ENCODE peak calls at places on chromosomes 12 and 14, in ten cellular contexts. L, Y, N, B, V, R, X, M, W and H are unnamed samples.

GRCh38 chr12:12206776-12207388 is 60.0 kb downstream of the LRP6 start:
- DNase-seq in L (no peak), Y (no peak), N (no peak), B (no peak), V (no peak), R (no peak), X (no peak), M (no peak), W (no peak), H (no peak)

GRCh38 chr12:57126561-57126960 is 1.7 kb upstream of the LRP1 start:
- DNase-seq in L (no peak), Y (no peak), N (no peak), B (no peak), V (no peak), R (no peak), X (no peak), M (no peak), W (no peak), H (no peak)

GRCh38 chr14:104966261-104967143 is 11.7 kb downstream of the AHNAK2 start:
- DNase-seq in L (no peak), Y (peak), N (no peak), B (no peak), V (no peak), R (no peak), X (no peak), M (no peak), W (peak), H (peak)

GRCh38 chr12:31590730-31591307 is at the start of gene DENND5B:
- DNase-seq in L (peak), Y (peak), N (peak), B (peak), V (peak), R (peak), X (no peak), M (no peak), W (peak), H (no peak)

GRCh38 chr14:22984959-22985658 is 2.8 kb upstream of the AJUBA start:
- DNase-seq in L (no peak), Y (no peak), N (no peak), B (no peak), V (no peak), R (no peak), X (no peak), M (no peak), W (no peak), H (no peak)

GRCh38 chr14:34804933-34805332 is 70.2 kb downstream of the BAZ1A start:
- DNase-seq in L (no peak), Y (no peak), N (no peak), B (no peak), V (no peak), R (no peak), X (no peak), M (no peak), W (no peak), H (no peak)

GRCh38 chr14:88551094-88551870 is 3.5 kb downstream of the PTPN21 start:
- DNase-seq in L (peak), Y (peak), N (peak), B (no peak), V (no peak), R (peak), X (no peak), M (no peak), W (peak), H (peak)

GRCh38 chr12:58487280-58488141 is 432.8 kb downstream of the LRIG3 start:
- DNase-seq in L (no peak), Y (no peak), N (no peak), B (no peak), V (no peak), R (no peak), X (no peak), M (no peak), W (no peak), H (no peak)

GRCh38 chr14:103066399-103066798 is 9.1 kb upstream of the CDC42BPB start:
- DNase-seq in L (no peak), Y (no peak), N (no peak), B (no peak), V (no peak), R (no peak), X (no peak), M (no peak), W (no peak), H (no peak)

GRCh38 chr12:133204264-133204603 is 22.9 kb downstream of the ZNF268 start:
- DNase-seq in L (no peak), Y (no peak), N (no peak), B (no peak), V (no peak), R (no peak), X (no peak), M (no peak), W (no peak), H (no peak)

GRCh38 chr12:96422192-96422591 is 22.0 kb upstream of the CDK17 start:
- DNase-seq in L (no peak), Y (no peak), N (no peak), B (no peak), V (no peak), R (no peak), X (no peak), M (no peak), W (no peak), H (no peak)

GRCh38 chr12:116336542-116337065 is 59.1 kb upstream of the MED13L start:
- DNase-seq in L (no peak), Y (no peak), N (no peak), B (peak), V (peak), R (peak), X (peak), M (no peak), W (no peak), H (peak)